ENCODE peak calls at places on chromosomes 7 and 10, in six cellular contexts. A, Y, H, C, X and I are unnamed samples.

GRCh38 chr10:75079436-75080083 is 31.9 kb upstream of the SAMD8 start:
- DNase-seq in A (no peak), X (no peak), H (no peak), Y (no peak), C (no peak), I (no peak)

GRCh38 chr7:20798694-20799121 is 12.0 kb upstream of the SP8 start:
- DNase-seq in X (no peak), H (peak), A (no peak), C (no peak), Y (no peak), I (no peak)

GRCh38 chr10:31602541-31603244 is 283.7 kb downstream of the ZEB1 start:
- DNase-seq in X (no peak), C (peak), A (no peak), H (peak), Y (peak), I (no peak)

GRCh38 chr10:48462482-48463020 is 142.3 kb downstream of the ARHGAP22 start:
- DNase-seq in X (no peak), C (no peak), Y (no peak), H (peak), A (no peak), I (no peak)

GRCh38 chr10:99996934-99997648 is 12.7 kb downstream of the DNMBP start:
- DNase-seq in X (no peak), Y (no peak), A (no peak), C (peak), H (no peak), I (no peak)

GRCh38 chr7:128831994-128832879 is 2.0 kb downstream of the FLNC start:
- DNase-seq in H (peak), C (no peak), X (no peak), Y (no peak), A (no peak), I (peak)

GRCh38 chr7:17304926-17305325 is 6.5 kb downstream of the AHR start:
- DNase-seq in H (no peak), Y (no peak), C (peak), A (no peak), X (peak), I (no peak)

GRCh38 chr10:72038458-72039001 is 49.8 kb downstream of the SPOCK2 start:
- DNase-seq in Y (no peak), C (peak), A (no peak), H (no peak), X (no peak), I (no peak)

GRCh38 chr10:121597504-121598241 is 571 bp downstream of the FGFR2 start:
- DNase-seq in Y (no peak), X (no peak), A (no peak), H (peak), C (no peak), I (peak)

GRCh38 chr10:34670101-34670500 is 145.0 kb downstream of the PARD3 start:
- DNase-seq in X (no peak), Y (no peak), C (no peak), H (no peak), A (no peak), I (no peak)

GRCh38 chr10:122220736-122221135 is 50.4 kb upstream of the BTBD16 start:
- DNase-seq in X (no peak), H (no peak), C (no peak), A (no peak), Y (no peak), I (no peak)

GRCh38 chr10:87961314-87961713 is 97.9 kb downstream of the PTEN start:
- DNase-seq in X (no peak), A (no peak), H (no peak), C (peak), Y (no peak), I (no peak)

GRCh38 chr7:90530263-90530662 is 60.8 kb downstream of the PTTG1IP2 start:
- DNase-seq in C (peak), A (no peak), H (no peak), Y (no peak), X (no peak), I (no peak)

GRCh38 chr7:7969306-7970112 is 913 bp downstream of the GLCCI1 start:
- DNase-seq in H (peak), C (peak), X (peak), A (peak), Y (peak), I (no peak)

GRCh38 chr7:2138146-2138765 is 94.5 kb downstream of the MAD1L1 start:
- DNase-seq in Y (peak), X (peak), H (no peak), C (no peak), A (peak), I (no peak)

GRCh38 chr7:22393825-22394458 is 37.0 kb upstream of the RAPGEF5 start:
- DNase-seq in A (no peak), X (no peak), C (peak), H (no peak), Y (no peak), I (no peak)

GRCh38 chr10:126463306-126463705 is 75.0 kb upstream of the ADAM12 start:
- DNase-seq in H (no peak), C (no peak), Y (no peak), A (no peak), X (no peak), I (no peak)

GRCh38 chr10:42646692-42647640 is 8.6 kb upstream of the ZNF33B start:
- DNase-seq in Y (no peak), A (no peak), C (no peak), X (no peak), H (no peak), I (no peak)

GRCh38 chr7:123961731-123962130 is 36.7 kb downstream of the SPAM1 start:
- DNase-seq in H (no peak), Y (no peak), C (no peak), A (no peak), X (peak), I (no peak)

GRCh38 chr7:150941983-150942590 is 36.0 kb downstream of the KCNH2 start:
- DNase-seq in Y (peak), H (peak), C (no peak), X (peak), A (peak), I (peak)

GRCh38 chr10:50572017-50572491 is 51.7 kb downstream of the SGMS1 start:
- DNase-seq in A (no peak), X (no peak), Y (no peak), C (no peak), H (no peak), I (no peak)

GRCh38 chr7:28178537-28178936 is 2.1 kb downstream of the JAZF1 start:
- DNase-seq in Y (no peak), X (peak), A (no peak), H (no peak), C (no peak), I (no peak)

GRCh38 chr7:88219781-88220747 is at the start of gene SRI:
- DNase-seq in Y (peak), X (peak), C (peak), A (peak), H (peak), I (peak)

GRCh38 chr10:93126484-93127052 is 52.9 kb downstream of the CYP26A1 start:
- DNase-seq in Y (no peak), X (no peak), A (no peak), C (no peak), H (peak), I (no peak)

GRCh38 chr10:71750124-71750841 is 23.0 kb downstream of the VSIR start:
- DNase-seq in X (no peak), Y (no peak), C (no peak), A (no peak), H (peak), I (no peak)